ENCODE peak calls at places on chromosomes 1 and 21, in six cellular contexts. F, D, S, G, Z and O are unnamed samples.

GRCh38 chr21:37829043-37829442 is 87.2 kb downstream of the KCNJ6 start:
- DNase-seq in F (no peak), D (no peak), S (no peak), G (no peak), Z (no peak), O (no peak)

GRCh38 chr1:15950763-15951295 is 25.1 kb downstream of the ZBTB17 start:
- DNase-seq in F (no peak), D (no peak), S (peak; percentile 60), G (no peak), Z (no peak), O (no peak)

GRCh38 chr21:28770867-28771661 is 221.6 kb downstream of the LTN1 start:
- DNase-seq in F (no peak), D (no peak), S (no peak), G (no peak), Z (no peak), O (no peak)

GRCh38 chr1:176568185-176568584 is 105.2 kb downstream of the PAPPA2 start:
- DNase-seq in F (no peak), D (no peak), S (no peak), G (no peak), Z (no peak), O (no peak)

GRCh38 chr1:9689011-9689706 is 37.6 kb downstream of the PIK3CD start:
- DNase-seq in F (peak; percentile 54), D (no peak), S (peak; percentile 98), G (peak; percentile 48), Z (no peak), O (no peak)

GRCh38 chr1:89938171-89939055 is 56.5 kb upstream of the ZNF326 start:
- DNase-seq in F (no peak), D (no peak), S (no peak), G (peak; percentile 82), Z (no peak), O (no peak)

GRCh38 chr1:53549287-53549686 is 90.1 kb downstream of the DMRTB1 start:
- DNase-seq in F (no peak), D (no peak), S (no peak), G (no peak), Z (no peak), O (no peak)

GRCh38 chr1:25568090-25568833 is 24.9 kb downstream of the LDLRAP1 start:
- DNase-seq in F (peak; percentile 93), D (peak; percentile 58), S (no peak), G (no peak), Z (peak; percentile 70), O (no peak)

GRCh38 chr1:24204116-24204515 is 17.0 kb upstream of the IFNLR1 start:
- DNase-seq in F (no peak), D (no peak), S (no peak), G (no peak), Z (no peak), O (no peak)

GRCh38 chr1:245256528-245256927 is 101.7 kb downstream of the KIF26B start:
- DNase-seq in F (no peak), D (peak; percentile 93), S (no peak), G (no peak), Z (peak; percentile 34), O (no peak)

DNA sequence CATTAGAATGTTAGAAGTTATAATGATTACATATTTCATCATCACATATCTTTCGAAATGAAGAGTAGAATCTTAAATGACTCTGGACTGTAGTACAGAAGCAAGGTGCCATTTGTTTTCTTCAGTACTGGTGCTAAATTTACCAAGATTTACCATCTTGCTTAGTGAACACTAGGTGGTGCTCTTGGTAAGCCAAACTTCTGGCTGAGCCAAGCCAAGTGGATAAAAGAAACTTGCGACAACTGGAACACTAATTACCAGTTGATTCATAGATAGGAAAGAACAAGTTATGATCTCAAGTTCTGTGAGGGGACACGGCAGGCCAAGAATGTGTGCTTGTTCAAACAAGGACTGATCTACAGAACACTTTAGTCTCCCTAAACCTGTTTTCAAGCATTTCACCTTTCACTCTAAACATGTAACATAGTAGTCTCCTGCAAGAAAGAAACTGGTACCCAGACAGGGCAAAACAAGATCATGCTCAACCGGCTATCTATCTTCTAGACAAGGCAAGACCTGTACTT is 19.8 kb downstream of the SPRTN start:
- DNase-seq in F (peak; percentile 48), D (peak; percentile 44), S (peak; percentile 51), G (peak; percentile 47), Z (no peak), O (peak; percentile 21)
- TF ChIP-seq ZNF274 in F (no peak), D (no peak), S (no peak), G (no peak), Z (no peak), O (no peak)

DNA sequence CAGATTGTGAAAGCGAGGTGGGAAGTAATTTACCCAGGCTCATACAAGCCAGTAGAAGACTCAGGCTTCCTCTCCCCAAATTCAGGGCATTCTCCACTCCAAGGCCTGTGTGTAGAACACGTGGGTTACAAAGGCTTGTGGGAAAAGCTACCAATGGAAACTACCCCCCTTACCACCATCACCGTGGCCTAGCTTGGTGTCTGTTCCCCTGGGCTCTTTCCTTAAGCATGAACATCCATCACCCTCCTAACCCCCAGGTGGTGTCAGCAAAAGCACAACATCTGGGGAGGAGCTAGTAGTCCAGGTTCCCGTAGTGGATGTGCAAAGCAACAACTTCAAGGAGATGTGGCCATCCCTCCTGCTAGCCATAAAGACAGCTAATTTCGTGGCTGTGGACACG is 576 bp upstream of the MUTYH start:
- DNase-seq in F (no peak), D (no peak), S (peak; percentile 68), G (peak; percentile 18), Z (no peak), O (no peak)
- TF ChIP-seq ZNF274 in F (no peak), D (no peak), S (no peak), G (no peak), Z (no peak), O (no peak)

GRCh38 chr1:96060621-96061020 is 661.0 kb upstream of the PTBP2 start:
- DNase-seq in F (no peak), D (peak; percentile 5), S (no peak), G (no peak), Z (peak; percentile 9), O (no peak)
- TF ChIP-seq ZNF274 in F (no peak), D (no peak), S (no peak), G (no peak), Z (no peak), O (no peak)

DNA sequence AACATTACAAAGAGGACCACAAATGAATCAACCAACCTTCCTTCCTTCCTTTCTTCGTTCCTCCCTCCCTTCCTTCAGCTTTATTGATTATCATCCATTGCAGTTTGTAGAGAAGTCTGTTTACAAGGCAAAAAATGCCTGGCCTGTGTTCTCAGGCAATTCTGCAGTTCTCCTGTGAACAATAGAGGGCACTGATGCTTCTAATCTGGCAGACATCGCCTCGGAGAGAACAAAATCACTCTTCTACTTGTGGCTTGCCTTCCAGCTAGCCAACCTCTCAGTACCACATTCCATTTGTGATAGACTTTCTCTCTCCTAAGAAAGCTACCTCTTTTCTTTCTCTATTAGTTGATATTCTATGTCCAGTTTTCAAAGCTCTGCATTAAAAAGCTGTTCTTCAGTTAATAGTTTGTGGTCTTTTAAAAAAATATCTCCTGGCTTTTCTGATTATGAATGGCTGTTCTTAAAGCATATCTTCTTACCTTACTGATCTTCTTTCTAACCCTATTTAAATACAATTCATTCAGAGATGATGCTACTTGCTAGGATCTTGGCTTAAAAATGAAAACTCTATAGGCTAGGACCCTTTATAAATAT is 26.9 kb upstream of the ESRRG start:
- DNase-seq in F (no peak), D (peak; percentile 71), S (no peak), G (peak; percentile 21), Z (peak; percentile 27), O (no peak)
- TF ChIP-seq ZNF274 in F (no peak), D (no peak), S (no peak), G (no peak), Z (no peak), O (no peak)